ENCODE peak calls at places on chromosomes 1 and 21, in seven cellular contexts. One of them, this sample, is unnamed.

GRCh38 chr1:207654320-207654719 is 9.4 kb downstream of the CR1L start:
- DNase-seq in mammary epithelial cell: no peak
- DNase-seq in activated CD4-positive, alpha-beta T cell treated with anti-CD3 and anti-CD28 coated beads, Interleukin-2, amount 50 U/mL, for 4 hours: no peak
- DNase-seq in NCI-H2107: no peak
- DNase-seq in GM03348: peak; percentile 15
- DNase-seq in central memory CD4-positive, alpha-beta T cell: no peak
- DNase-seq in effector CD4-positive, alpha-beta T cell: no peak
- DNase-seq in this sample: no peak

GRCh38 chr21:38669186-38669585 is 136.5 kb upstream of the ETS2 start:
- DNase-seq in central memory CD4-positive, alpha-beta T cell: no peak
- DNase-seq in NCI-H2107: no peak
- DNase-seq in effector CD4-positive, alpha-beta T cell: no peak
- DNase-seq in mammary epithelial cell: peak; percentile 20
- DNase-seq in activated CD4-positive, alpha-beta T cell treated with anti-CD3 and anti-CD28 coated beads, Interleukin-2, amount 50 U/mL, for 4 hours: no peak
- DNase-seq in GM03348: peak; percentile 36
- DNase-seq in this sample: peak; percentile 54

GRCh38 chr1:63651110-63651776 is 58.0 kb downstream of the PGM1 start:
- DNase-seq in effector CD4-positive, alpha-beta T cell: peak; percentile 27
- DNase-seq in mammary epithelial cell: peak; percentile 56
- DNase-seq in GM03348: peak; percentile 27
- DNase-seq in activated CD4-positive, alpha-beta T cell treated with anti-CD3 and anti-CD28 coated beads, Interleukin-2, amount 50 U/mL, for 4 hours: peak; percentile 7
- DNase-seq in NCI-H2107: no peak
- DNase-seq in central memory CD4-positive, alpha-beta T cell: peak; percentile 63
- DNase-seq in this sample: peak; percentile 86

GRCh38 chr1:173097001-173097400 is 46.3 kb upstream of the TNFSF18 start:
- DNase-seq in mammary epithelial cell: peak; percentile 13
- DNase-seq in GM03348: peak; percentile 29
- DNase-seq in effector CD4-positive, alpha-beta T cell: no peak
- DNase-seq in NCI-H2107: no peak
- DNase-seq in central memory CD4-positive, alpha-beta T cell: no peak
- DNase-seq in activated CD4-positive, alpha-beta T cell treated with anti-CD3 and anti-CD28 coated beads, Interleukin-2, amount 50 U/mL, for 4 hours: no peak
- DNase-seq in this sample: no peak

GRCh38 chr1:230157409-230158390 is 90.7 kb downstream of the GALNT2 start:
- DNase-seq in NCI-H2107: no peak
- DNase-seq in activated CD4-positive, alpha-beta T cell treated with anti-CD3 and anti-CD28 coated beads, Interleukin-2, amount 50 U/mL, for 4 hours: no peak
- DNase-seq in effector CD4-positive, alpha-beta T cell: no peak
- DNase-seq in mammary epithelial cell: no peak
- DNase-seq in GM03348: no peak
- DNase-seq in central memory CD4-positive, alpha-beta T cell: no peak
- DNase-seq in this sample: no peak

GRCh38 chr1:31154632-31155215 is 85.0 kb downstream of the NKAIN1 start:
- DNase-seq in effector CD4-positive, alpha-beta T cell: peak; percentile 35
- DNase-seq in mammary epithelial cell: peak; percentile 92
- DNase-seq in GM03348: peak; percentile 98
- DNase-seq in NCI-H2107: peak; percentile 96
- DNase-seq in activated CD4-positive, alpha-beta T cell treated with anti-CD3 and anti-CD28 coated beads, Interleukin-2, amount 50 U/mL, for 4 hours: peak; percentile 62
- DNase-seq in central memory CD4-positive, alpha-beta T cell: peak; percentile 33
- DNase-seq in this sample: peak; percentile 46

GRCh38 chr1:28313710-28314510 is 14.9 kb upstream of the MED18 start:
- DNase-seq in central memory CD4-positive, alpha-beta T cell: no peak
- DNase-seq in GM03348: peak; percentile 74
- DNase-seq in activated CD4-positive, alpha-beta T cell treated with anti-CD3 and anti-CD28 coated beads, Interleukin-2, amount 50 U/mL, for 4 hours: no peak
- DNase-seq in NCI-H2107: no peak
- DNase-seq in mammary epithelial cell: peak; percentile 77
- DNase-seq in effector CD4-positive, alpha-beta T cell: no peak
- DNase-seq in this sample: no peak

GRCh38 chr1:2358651-2359640 is 32.4 kb downstream of the MORN1 start:
- DNase-seq in activated CD4-positive, alpha-beta T cell treated with anti-CD3 and anti-CD28 coated beads, Interleukin-2, amount 50 U/mL, for 4 hours: no peak
- DNase-seq in central memory CD4-positive, alpha-beta T cell: no peak
- DNase-seq in GM03348: no peak
- DNase-seq in effector CD4-positive, alpha-beta T cell: no peak
- DNase-seq in mammary epithelial cell: no peak
- DNase-seq in NCI-H2107: no peak
- DNase-seq in this sample: no peak

GRCh38 chr1:119040489-119040888 is 52.3 kb upstream of the TBX15 start:
- DNase-seq in activated CD4-positive, alpha-beta T cell treated with anti-CD3 and anti-CD28 coated beads, Interleukin-2, amount 50 U/mL, for 4 hours: no peak
- DNase-seq in mammary epithelial cell: peak; percentile 23
- DNase-seq in NCI-H2107: no peak
- DNase-seq in GM03348: no peak
- DNase-seq in central memory CD4-positive, alpha-beta T cell: no peak
- DNase-seq in effector CD4-positive, alpha-beta T cell: no peak
- DNase-seq in this sample: no peak